ENCODE peak calls at places on chromosomes 16 and 17, in six cellular contexts. N is activated naive CD4-positive, alpha-beta T cell; U is transverse colon; L is H7; S is NCI-H1092; C is esophagus squamous epithelium. Z is an unnamed sample.

GRCh38 chr16:83345846-83346245 is 461.9 kb upstream of the HSBP1 start:
- DNase-seq in S (no peak), N (no peak), L (no peak), U (no peak), C (no peak), Z (no peak)

GRCh38 chr17:77941004-77941403 is 17.5 kb upstream of the TNRC6C start:
- DNase-seq in C (no peak), S (no peak), N (no peak), L (no peak), U (no peak), Z (no peak)

GRCh38 chr17:45437461-45438283 is 5.0 kb upstream of the ARHGAP27 start:
- DNase-seq in L (peak), N (no peak), C (no peak), S (no peak), U (no peak), Z (no peak)

GRCh38 chr16:67764153-67764552 is 42.2 kb downstream of the RANBP10 start:
- DNase-seq in C (no peak), U (no peak), L (no peak), N (no peak), S (no peak), Z (no peak)

GRCh38 chr17:11182430-11182829 is 58.6 kb upstream of the SHISA6 start:
- DNase-seq in S (no peak), C (no peak), L (no peak), N (no peak), U (no peak), Z (no peak)

GRCh38 chr16:80263848-80264694 is 276.7 kb upstream of the DYNLRB2 start:
- DNase-seq in N (no peak), S (no peak), U (no peak), L (no peak), C (no peak), Z (no peak)

GRCh38 chr16:85650864-85651811 is 37.6 kb downstream of the GINS2 start:
- DNase-seq in N (no peak), L (peak), C (no peak), S (peak), U (no peak), Z (no peak)

GRCh38 chr17:61593404-61593803 is 2.4 kb upstream of the NACA2 start:
- DNase-seq in U (no peak), S (no peak), C (no peak), L (no peak), N (no peak), Z (no peak)

GRCh38 chr17:1724869-1725641 is 551 bp downstream of the WDR81 start:
- DNase-seq in N (no peak), L (peak), C (no peak), S (no peak), U (no peak), Z (no peak)

GRCh38 chr16:80932725-80933124 is 74.0 kb downstream of the CMC2 start:
- DNase-seq in U (peak), N (no peak), S (no peak), C (no peak), L (peak), Z (no peak)